ENCODE peak calls at places on chromosomes 12 and 14, in four cellular contexts. Q, L, S and C are unnamed samples.

GRCh38 chr14:23351681-23352505 is 794 bp downstream of the SLC22A17 start:
- DNase-seq in S (peak), L (no peak), Q (no peak), C (peak)

GRCh38 chr14:61553730-61554641 is 141.3 kb upstream of the HIF1A start:
- DNase-seq in S (no peak), Q (no peak), L (no peak), C (no peak)

GRCh38 chr12:114936148-114937099 is 252.4 kb upstream of the TBX3 start:
- DNase-seq in L (no peak), Q (no peak), S (no peak), C (no peak)

GRCh38 chr12:4271433-4272013 is 2.0 kb upstream of the CCND2 start:
- DNase-seq in Q (peak), S (peak), L (peak), C (no peak)

GRCh38 chr12:46109343-46110219 is 119.2 kb upstream of the SCAF11 start:
- DNase-seq in L (no peak), S (no peak), Q (no peak), C (no peak)

GRCh38 chr12:49972122-49972521 is 625 bp upstream of the AQP6 start:
- DNase-seq in L (no peak), S (peak), Q (no peak), C (no peak)

GRCh38 chr14:89163237-89163636 is 253.8 kb downstream of the FOXN3 start:
- DNase-seq in S (no peak), Q (peak), L (no peak), C (no peak)

GRCh38 chr14:99522934-99523660 is 41.9 kb downstream of the CCNK start:
- DNase-seq in S (no peak), L (no peak), Q (no peak), C (no peak)

GRCh38 chr12:34600592-34601462 is 578.5 kb downstream of the ALG10 start:
- DNase-seq in S (peak), L (no peak), Q (no peak), C (no peak)

GRCh38 chr12:120692524-120693033 is 5.6 kb downstream of the MLEC start:
- DNase-seq in Q (no peak), S (no peak), L (no peak), C (no peak)

GRCh38 chr14:54776361-54777001 is 126.1 kb downstream of the GCH1 start:
- DNase-seq in L (peak), Q (no peak), S (peak), C (no peak)

DNA sequence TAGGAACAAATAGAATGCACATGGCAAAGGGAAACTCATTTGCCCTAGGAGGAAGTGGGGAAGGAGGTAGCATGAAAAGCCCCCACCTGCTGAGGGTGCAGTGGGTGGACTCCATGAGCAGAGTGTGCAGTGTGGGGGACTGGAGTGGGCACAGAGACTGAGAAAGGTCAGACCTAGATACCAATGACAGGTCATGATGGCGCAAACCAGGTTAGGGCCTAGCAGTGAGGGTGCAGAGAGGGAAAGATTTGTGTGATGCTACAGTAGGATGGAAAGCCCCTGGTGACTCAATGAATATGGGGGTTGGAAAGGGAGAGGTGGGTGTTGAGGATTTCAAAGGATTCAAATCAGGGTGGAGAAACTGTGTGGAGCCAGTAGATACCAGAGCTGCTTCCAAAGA is 319.2 kb downstream of the DPF3 start:
- DNase-seq in L (no peak), S (no peak), Q (no peak), C (no peak)
- TF ChIP-seq USF1 in L (no peak), S (no peak), Q (no peak), C (no peak)

DNA sequence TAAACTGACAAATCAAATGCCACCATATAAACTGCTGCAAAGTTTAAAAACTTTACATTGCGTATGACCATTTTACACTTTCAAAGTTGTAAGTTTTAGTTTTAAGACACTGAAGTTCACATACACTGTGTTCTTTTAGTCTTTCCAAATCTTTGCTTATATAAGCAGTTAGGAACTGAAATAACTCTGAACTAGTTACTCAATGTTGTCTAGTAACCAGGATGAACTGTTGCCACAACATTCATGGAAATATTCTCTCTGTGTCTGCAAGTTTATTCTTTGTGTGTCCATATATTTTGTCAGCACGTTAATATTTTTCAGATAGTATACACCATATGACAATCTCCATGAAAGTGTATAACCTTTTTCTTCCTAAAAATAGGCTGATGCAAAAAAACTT is 71.0 kb downstream of the GALNT4 start:
- DNase-seq in S (no peak), L (no peak), Q (no peak), C (no peak)
- TF ChIP-seq USF1 in S (peak), L (no peak), Q (no peak), C (no peak)

DNA sequence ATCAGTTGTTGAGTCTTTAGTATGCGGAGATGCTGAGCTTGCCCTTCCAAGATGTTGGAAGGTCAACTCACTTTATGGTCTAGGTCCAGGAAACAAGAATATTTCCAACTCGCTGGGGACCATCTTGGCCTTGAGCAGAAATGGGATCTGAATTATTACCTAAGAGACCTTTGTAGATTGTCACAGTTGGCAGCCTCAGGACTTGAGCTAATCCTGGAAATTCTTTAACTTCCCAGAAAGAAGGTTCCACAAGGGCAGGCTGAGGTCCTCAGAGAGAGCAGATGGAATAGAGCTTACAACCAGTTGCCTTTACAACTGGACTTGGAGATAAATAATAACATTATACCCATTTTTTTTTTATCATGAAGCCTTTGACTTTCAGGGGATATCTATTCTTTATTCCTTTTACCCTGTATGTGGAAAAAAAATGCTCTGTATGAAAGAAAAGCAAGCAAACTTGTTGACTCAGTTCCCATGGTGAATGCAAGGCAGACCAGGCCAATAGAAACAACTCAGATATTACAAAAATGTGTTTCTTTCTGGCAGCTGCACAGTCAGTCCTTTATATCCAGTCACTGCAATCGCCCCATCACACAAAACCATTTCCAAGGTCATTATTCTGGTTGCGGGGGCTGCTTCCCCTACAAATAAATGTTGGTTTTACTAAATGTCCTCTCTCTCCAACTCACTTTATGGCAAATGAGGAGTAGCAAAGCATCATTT is 401.4 kb downstream of the ZFP36L1 start:
- DNase-seq in L (no peak), Q (no peak), S (no peak), C (no peak)
- TF ChIP-seq USF1 in L (no peak), Q (no peak), S (no peak), C (no peak)

GRCh38 chr12:116366824-116367223 is 89.3 kb upstream of the MED13L start:
- DNase-seq in S (no peak), Q (no peak), L (no peak), C (no peak)

GRCh38 chr12:116368196-116369194 is 91.0 kb upstream of the MED13L start:
- DNase-seq in S (no peak), Q (no peak), L (no peak), C (no peak)

GRCh38 chr12:116370886-116371580 is 93.5 kb upstream of the MED13L start:
- DNase-seq in L (no peak), Q (no peak), S (peak), C (no peak)

GRCh38 chr12:116372815-116373214 is 95.3 kb upstream of the MED13L start:
- DNase-seq in Q (no peak), L (no peak), S (no peak), C (no peak)

DNA sequence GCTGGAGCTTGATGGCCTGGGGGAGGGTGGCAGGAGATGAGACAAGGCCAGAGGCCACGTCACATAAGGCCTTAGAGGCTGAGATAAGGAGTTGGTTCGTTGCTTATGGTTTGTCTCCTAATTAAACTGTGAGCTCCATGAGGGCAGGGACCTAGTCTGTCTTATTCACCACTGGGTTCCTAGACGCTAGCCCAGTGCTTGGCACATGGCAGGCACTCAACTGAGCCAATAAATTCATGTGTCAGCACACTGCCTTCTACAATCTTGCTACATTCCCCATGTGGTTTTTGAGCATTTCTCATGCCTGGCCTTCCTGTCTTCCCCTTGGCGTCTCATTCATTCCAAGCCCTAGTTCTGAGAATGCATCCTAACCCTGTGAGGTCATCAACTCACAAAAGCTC is 92.5 kb upstream of the MED13L start:
- DNase-seq in L (no peak), Q (no peak), S (no peak), C (no peak)
- TF ChIP-seq USF1 in L (no peak), Q (no peak), S (no peak), C (no peak)

GRCh38 chr12:124655317-124656213 is 88.2 kb upstream of the NCOR2 start:
- DNase-seq in Q (no peak), S (peak), L (no peak), C (peak)

GRCh38 chr12:124653169-124653931 is 85.9 kb upstream of the NCOR2 start:
- DNase-seq in S (no peak), Q (peak), L (no peak), C (no peak)

GRCh38 chr12:124656214-124656516 is 88.8 kb upstream of the NCOR2 start:
- DNase-seq in Q (no peak), S (no peak), L (no peak), C (no peak)

GRCh38 chr12:124652661-124653060 is 85.2 kb upstream of the NCOR2 start:
- DNase-seq in Q (no peak), L (no peak), S (no peak), C (no peak)

DNA sequence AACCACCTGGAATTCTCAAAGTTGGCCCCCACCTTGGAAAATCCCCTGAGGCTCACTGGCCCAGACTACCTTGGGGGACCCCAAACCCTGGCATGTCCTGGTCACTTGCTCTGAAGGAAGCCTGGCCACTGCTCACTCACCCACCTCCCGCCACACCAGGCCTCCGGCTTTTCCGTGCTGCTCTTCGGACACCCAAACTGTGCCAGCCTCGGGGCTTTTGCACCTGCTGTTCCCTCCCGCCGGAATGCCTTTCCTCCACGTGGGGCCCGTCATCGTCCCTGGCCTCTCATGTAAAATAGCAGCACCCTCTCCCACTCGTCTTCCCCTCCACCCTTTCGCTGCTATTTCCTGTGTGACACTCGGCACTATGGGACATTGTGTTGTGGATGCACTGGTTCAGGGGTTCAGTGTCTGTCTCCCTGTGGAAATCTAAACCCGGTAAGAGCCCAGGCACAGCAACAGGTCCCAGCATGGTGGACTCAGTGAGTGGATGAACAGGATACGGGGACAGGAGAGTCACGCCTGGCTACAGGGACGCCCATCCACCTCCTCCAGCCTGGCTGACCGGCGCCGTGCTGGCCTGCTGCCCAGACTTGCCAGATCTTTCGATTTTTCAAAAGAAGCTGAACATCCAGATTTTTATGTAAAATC is 87.4 kb upstream of the NCOR2 start:
- DNase-seq in Q (no peak), L (no peak), S (peak), C (no peak)
- TF ChIP-seq USF1 in Q (no peak), L (no peak), S (no peak), C (no peak)

GRCh38 chr14:105971593-105972500 is 445.5 kb downstream of the TMEM121 start:
- DNase-seq in L (no peak), S (no peak), Q (no peak), C (no peak)

GRCh38 chr14:105979446-105979845 is 453.1 kb downstream of the TMEM121 start:
- DNase-seq in Q (no peak), L (no peak), S (no peak), C (no peak)

GRCh38 chr14:105980224-105980623 is 453.8 kb downstream of the TMEM121 start:
- DNase-seq in L (no peak), Q (no peak), S (no peak), C (no peak)

GRCh38 chr14:105978618-105979295 is 452.4 kb downstream of the TMEM121 start:
- DNase-seq in S (no peak), L (no peak), Q (no peak), C (no peak)

GRCh38 chr14:105974902-105975301 is 448.5 kb downstream of the TMEM121 start:
- DNase-seq in S (peak), L (no peak), Q (peak), C (no peak)
- TF ChIP-seq USF1 in S (no peak), L (no peak), Q (no peak), C (no peak)

DNA sequence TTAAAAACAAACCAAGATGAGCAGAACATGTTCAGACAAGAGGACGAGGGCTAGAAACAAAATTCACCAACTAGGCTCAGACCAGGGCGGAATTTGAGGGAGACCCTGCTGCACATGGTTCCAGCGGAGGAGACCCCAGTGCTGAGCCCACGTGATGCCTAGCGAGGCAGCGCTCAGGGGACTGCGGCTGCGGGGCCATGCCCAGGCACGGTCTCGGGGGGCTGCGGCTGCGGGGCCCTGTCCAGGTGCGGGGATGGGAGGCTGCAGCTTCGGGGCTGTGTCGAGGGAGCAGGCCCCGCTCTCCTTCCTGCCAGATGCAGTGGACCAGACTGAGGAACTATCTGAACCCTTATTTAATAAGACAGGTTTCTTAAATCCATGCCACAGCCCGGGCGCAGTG is 12.7 kb upstream of the CRIP2 start:
- DNase-seq in Q (no peak), S (no peak), L (no peak), C (no peak)
- TF ChIP-seq USF1 in Q (no peak), S (no peak), L (no peak), C (no peak)

GRCh38 chr14:95409472-95410307 is 90.0 kb upstream of the CLMN start:
- DNase-seq in Q (no peak), L (no peak), S (no peak), C (no peak)
- TF ChIP-seq USF1 in Q (no peak), L (no peak), S (no peak), C (no peak)